ENCODE peak calls at places on chromosomes 4 and X, in seven cellular contexts. S, O, H, B, N, T and I are unnamed samples.

GRCh38 chrX:68190799-68191198 is 242.5 kb downstream of the OPHN1 start:
- DNase-seq in S (no peak), O (no peak), H (no peak), B (no peak), N (no peak), T (no peak), I (no peak)

GRCh38 chr4:168183717-168184571 is 91.6 kb downstream of the ANXA10 start:
- DNase-seq in S (no peak), O (peak; percentile 43), H (peak; percentile 43), B (peak; percentile 51), N (peak; percentile 12), T (no peak), I (peak; percentile 50)

GRCh38 chr4:147408189-147408588 is 72.7 kb upstream of the EDNRA start:
- DNase-seq in S (no peak), O (no peak), H (no peak), B (peak; percentile 12), N (no peak), T (no peak), I (no peak)

GRCh38 chr4:89024051-89024675 is 32.8 kb downstream of the FAM13A start:
- DNase-seq in S (peak; percentile 22), O (peak; percentile 78), H (peak; percentile 77), B (peak; percentile 87), N (peak; percentile 47), T (no peak), I (peak; percentile 74)

GRCh38 chr4:39526810-39527295 is 386 bp downstream of the UGDH start:
- DNase-seq in S (no peak), O (peak; percentile 9), H (no peak), B (no peak), N (no peak), T (no peak), I (no peak)

GRCh38 chr4:175035907-175036306 is 117.7 kb downstream of the ADAM29 start:
- DNase-seq in S (no peak), O (no peak), H (peak; percentile 6), B (peak; percentile 33), N (peak; percentile 5), T (no peak), I (no peak)

GRCh38 chr4:182807346-182807745 is 109.8 kb downstream of the DCTD start:
- DNase-seq in S (peak; percentile 12), O (no peak), H (no peak), B (no peak), N (no peak), T (no peak), I (no peak)

GRCh38 chr4:76802546-76803021 is 95.4 kb downstream of the SOWAHB start:
- DNase-seq in S (peak; percentile 16), O (no peak), H (peak; percentile 47), B (no peak), N (no peak), T (no peak), I (no peak)

GRCh38 chr4:37438880-37439279 is 194.3 kb downstream of the NWD2 start:
- DNase-seq in S (no peak), O (no peak), H (no peak), B (peak; percentile 7), N (no peak), T (no peak), I (no peak)

GRCh38 chr4:2817701-2818350 is 24.9 kb downstream of the SH3BP2 start:
- DNase-seq in S (no peak), O (peak; percentile 57), H (no peak), B (no peak), N (no peak), T (no peak), I (no peak)

GRCh38 chr4:151302432-151302831 is 23.0 kb downstream of the SH3D19 start:
- DNase-seq in S (no peak), O (no peak), H (peak; percentile 38), B (peak; percentile 33), N (no peak), T (no peak), I (peak; percentile 8)

GRCh38 chr4:106329027-106329618 is 12.8 kb downstream of the AIMP1 start:
- DNase-seq in S (no peak), O (peak; percentile 29), H (peak; percentile 69), B (peak; percentile 60), N (no peak), T (no peak), I (peak; percentile 57)

GRCh38 chr4:59248313-59248712 is 1951.8 kb upstream of the ADGRL3 start:
- DNase-seq in S (no peak), O (no peak), H (no peak), B (no peak), N (no peak), T (no peak), I (no peak)

GRCh38 chrX:1529756-1530155 is 7.2 kb downstream of the P2RY8 start:
- DNase-seq in S (no peak), O (no peak), H (no peak), B (no peak), N (no peak), T (no peak), I (no peak)

GRCh38 chr4:7968262-7968896 is 28.7 kb upstream of the AFAP1 start:
- DNase-seq in S (no peak), O (no peak), H (no peak), B (no peak), N (no peak), T (no peak), I (no peak)

GRCh38 chr4:121155893-121156292 is 8.2 kb downstream of the TNIP3 start:
- DNase-seq in S (no peak), O (no peak), H (peak; percentile 90), B (peak; percentile 92), N (no peak), T (no peak), I (peak; percentile 86)

GRCh38 chr4:53693408-53693807 is 102.1 kb upstream of the LNX1 start:
- DNase-seq in S (no peak), O (no peak), H (no peak), B (no peak), N (no peak), T (no peak), I (no peak)

GRCh38 chr4:126778348-126778747 is 854.4 kb upstream of the INTU start:
- DNase-seq in S (no peak), O (no peak), H (peak; percentile 88), B (peak; percentile 85), N (no peak), T (no peak), I (peak; percentile 71)

GRCh38 chrX:41043950-41044349 is 41.3 kb upstream of the USP9X start:
- DNase-seq in S (no peak), O (no peak), H (peak; percentile 49), B (peak; percentile 76), N (no peak), T (no peak), I (peak; percentile 24)

GRCh38 chrX:21883258-21883657 is 27.5 kb downstream of the YY2 start:
- DNase-seq in S (no peak), O (no peak), H (no peak), B (no peak), N (no peak), T (peak; percentile 62), I (no peak)

GRCh38 chr4:3605491-3605890 is 73.3 kb upstream of the LRPAP1 start:
- DNase-seq in S (no peak), O (no peak), H (no peak), B (no peak), N (no peak), T (no peak), I (no peak)

GRCh38 chr4:185128272-185129119 is 14.6 kb upstream of the SLC25A4 start:
- DNase-seq in S (no peak), O (no peak), H (no peak), B (no peak), N (no peak), T (no peak), I (no peak)

DNA sequence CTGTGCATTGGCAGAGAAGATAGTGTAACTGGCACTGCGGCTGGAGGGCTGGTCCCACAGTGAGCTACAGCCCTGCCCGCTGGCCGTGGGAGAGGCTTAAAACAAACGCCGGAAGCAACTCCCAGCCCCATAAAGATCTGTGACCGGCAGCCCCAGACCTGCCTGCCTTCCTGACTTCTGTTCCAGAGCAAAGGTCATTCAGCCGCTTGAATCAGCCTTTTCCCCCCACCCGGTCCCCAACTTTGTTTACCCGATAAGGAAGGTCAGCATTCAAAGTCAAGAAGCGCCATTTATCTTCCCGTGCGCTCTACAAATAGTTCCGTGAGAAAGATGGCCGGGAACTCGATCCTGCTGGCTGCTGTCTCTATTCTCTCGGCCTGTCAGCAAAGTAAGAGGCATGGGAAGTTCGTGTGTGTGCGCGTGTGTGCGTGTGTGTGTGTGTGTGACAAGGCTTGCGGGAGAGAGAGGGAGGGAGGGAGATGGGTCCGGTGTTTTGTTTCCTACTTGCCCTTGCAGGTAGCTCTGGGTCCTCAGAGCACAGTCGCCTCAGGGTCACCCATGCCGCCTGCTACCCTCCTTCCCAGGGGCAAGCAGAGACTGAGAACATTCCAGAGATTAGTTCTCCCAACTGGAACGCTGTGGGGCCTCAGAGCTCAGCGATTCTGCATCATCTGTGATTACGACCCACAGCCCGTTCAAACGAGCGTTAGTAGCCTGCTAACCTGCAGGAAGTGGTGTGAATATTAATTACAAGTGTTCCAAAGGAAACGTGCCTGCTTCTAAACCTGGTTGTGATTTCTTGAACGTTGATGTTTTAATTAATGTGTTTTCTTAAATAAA is at the start of gene MGST2:
- DNase-seq in S (peak; percentile 48), O (peak; percentile 64), H (peak; percentile 80), B (peak; percentile 59), N (no peak), T (peak; percentile 86), I (peak; percentile 68)
- TF ChIP-seq CTCF in S (no peak), O (no peak), H (no peak), B (no peak), N (no peak), T (no peak), I (no peak)

GRCh38 chr4:159594576-159594975 is 491.7 kb downstream of the RAPGEF2 start:
- DNase-seq in S (no peak), O (no peak), H (no peak), B (no peak), N (no peak), T (no peak), I (no peak)

GRCh38 chr4:159598602-159599001 is 495.7 kb downstream of the RAPGEF2 start:
- DNase-seq in S (no peak), O (no peak), H (no peak), B (no peak), N (no peak), T (no peak), I (no peak)

GRCh38 chr4:159600102-159600501 is 497.2 kb downstream of the RAPGEF2 start:
- DNase-seq in S (no peak), O (no peak), H (no peak), B (no peak), N (no peak), T (no peak), I (no peak)
- TF ChIP-seq CTCF in S (no peak), O (no peak), H (no peak), B (no peak), N (no peak), T (no peak), I (no peak)

GRCh38 chr4:145216532-145216931 is 36.1 kb upstream of the OTUD4 start:
- DNase-seq in S (no peak), O (peak; percentile 48), H (peak; percentile 41), B (peak; percentile 60), N (no peak), T (no peak), I (peak; percentile 18)
- TF ChIP-seq CTCF in S (peak; percentile 67), O (peak; percentile 59), H (peak; percentile 87), B (peak; percentile 73), N (peak; percentile 45), T (peak; percentile 38), I (peak; percentile 75)

DNA sequence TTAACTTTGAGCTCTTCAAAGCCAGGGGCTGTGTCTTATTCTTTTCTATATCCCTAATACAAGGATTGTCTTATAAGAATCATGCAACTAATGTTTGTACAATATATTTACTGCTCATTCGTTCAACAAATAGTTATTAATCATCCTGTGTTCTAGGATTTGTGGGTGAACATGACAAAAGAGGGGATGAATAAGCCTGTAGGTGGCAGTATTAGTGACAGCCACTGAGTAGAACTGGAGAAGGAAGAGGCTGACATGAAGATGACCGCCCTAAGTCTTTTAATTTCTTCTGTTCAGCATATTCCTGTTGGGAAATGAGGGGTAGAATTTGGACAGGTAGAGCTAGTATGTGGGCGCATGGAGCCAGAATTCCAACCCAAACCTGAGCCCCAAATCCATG is 11.9 kb upstream of the LINC00632 start:
- DNase-seq in S (no peak), O (no peak), H (no peak), B (no peak), N (no peak), T (no peak), I (no peak)
- TF ChIP-seq CTCF in S (peak; percentile 35), O (no peak), H (peak; percentile 7), B (no peak), N (peak; percentile 9), T (no peak), I (peak; percentile 28)